ENCODE peak calls at places on chromosomes 11 and 22, in seven cellular contexts. One of them, this sample, is unnamed.

GRCh38 chr11:61171907-61172306 is 10.7 kb upstream of the VPS37C start:
- DNase-seq in ovary: no peak
- DNase-seq in adrenal gland: no peak
- DNase-seq in transverse colon: no peak
- DNase-seq in left ventricle myocardium inferior: no peak
- DNase-seq in body of pancreas: no peak
- DNase-seq in tibial artery: no peak
- DNase-seq in this sample: no peak

GRCh38 chr22:34414467-34415440 is 494.5 kb upstream of the LARGE1 start:
- DNase-seq in ovary: no peak
- DNase-seq in body of pancreas: peak; percentile 47
- DNase-seq in transverse colon: peak; percentile 43
- DNase-seq in adrenal gland: peak; percentile 31
- DNase-seq in tibial artery: no peak
- DNase-seq in left ventricle myocardium inferior: no peak
- DNase-seq in this sample: peak; percentile 62

GRCh38 chr11:130785376-130786110 is 130.7 kb downstream of the SNX19 start:
- DNase-seq in adrenal gland: no peak
- DNase-seq in left ventricle myocardium inferior: no peak
- DNase-seq in transverse colon: no peak
- DNase-seq in body of pancreas: no peak
- DNase-seq in ovary: no peak
- DNase-seq in tibial artery: no peak
- DNase-seq in this sample: no peak

GRCh38 chr11:67006029-67006884 is 16.7 kb upstream of the SYT12 start:
- DNase-seq in transverse colon: no peak
- DNase-seq in ovary: no peak
- DNase-seq in body of pancreas: no peak
- DNase-seq in adrenal gland: no peak
- DNase-seq in left ventricle myocardium inferior: no peak
- DNase-seq in tibial artery: peak; percentile 35
- DNase-seq in this sample: no peak

GRCh38 chr11:102666331-102666957 is 39.1 kb downstream of the MMP27 start:
- DNase-seq in body of pancreas: peak; percentile 24
- DNase-seq in left ventricle myocardium inferior: no peak
- DNase-seq in ovary: no peak
- DNase-seq in adrenal gland: peak; percentile 40
- DNase-seq in tibial artery: no peak
- DNase-seq in transverse colon: peak; percentile 18
- DNase-seq in this sample: peak; percentile 31

GRCh38 chr11:11284481-11284880 is 68.6 kb downstream of the CSNK2A3 start:
- DNase-seq in ovary: no peak
- DNase-seq in transverse colon: no peak
- DNase-seq in tibial artery: no peak
- DNase-seq in adrenal gland: no peak
- DNase-seq in left ventricle myocardium inferior: no peak
- DNase-seq in body of pancreas: no peak
- DNase-seq in this sample: no peak

GRCh38 chr11:82732734-82733443 is 775 bp downstream of the FAM181B start:
- DNase-seq in transverse colon: peak; percentile 13
- DNase-seq in tibial artery: no peak
- DNase-seq in adrenal gland: no peak
- DNase-seq in body of pancreas: peak; percentile 36
- DNase-seq in ovary: peak; percentile 26
- DNase-seq in left ventricle myocardium inferior: no peak
- DNase-seq in this sample: no peak

GRCh38 chr11:94147433-94147845 is 18.8 kb downstream of the PANX1 start:
- DNase-seq in transverse colon: no peak
- DNase-seq in left ventricle myocardium inferior: no peak
- DNase-seq in ovary: no peak
- DNase-seq in adrenal gland: no peak
- DNase-seq in tibial artery: no peak
- DNase-seq in body of pancreas: no peak
- DNase-seq in this sample: no peak

GRCh38 chr11:9982796-9983579 is 311.0 kb downstream of the SBF2 start:
- DNase-seq in ovary: no peak
- DNase-seq in adrenal gland: no peak
- DNase-seq in body of pancreas: no peak
- DNase-seq in tibial artery: no peak
- DNase-seq in transverse colon: peak; percentile 38
- DNase-seq in left ventricle myocardium inferior: no peak
- DNase-seq in this sample: peak; percentile 62

GRCh38 chr22:50341977-50342650 is 1.0 kb upstream of the PPP6R2 start:
- DNase-seq in adrenal gland: peak; percentile 94
- DNase-seq in ovary: peak; percentile 93
- DNase-seq in body of pancreas: peak; percentile 92
- DNase-seq in left ventricle myocardium inferior: peak; percentile 87
- DNase-seq in tibial artery: peak; percentile 91
- DNase-seq in transverse colon: peak; percentile 92
- DNase-seq in this sample: peak; percentile 94

GRCh38 chr11:72578991-72579815 is 95.0 kb downstream of the PDE2A start:
- DNase-seq in transverse colon: peak; percentile 5
- DNase-seq in ovary: no peak
- DNase-seq in adrenal gland: no peak
- DNase-seq in left ventricle myocardium inferior: no peak
- DNase-seq in tibial artery: no peak
- DNase-seq in body of pancreas: no peak
- DNase-seq in this sample: no peak

GRCh38 chr11:72821221-72821919 is 7.2 kb downstream of the ATG16L2 start:
- DNase-seq in ovary: peak; percentile 55
- DNase-seq in body of pancreas: peak; percentile 34
- DNase-seq in transverse colon: peak; percentile 52
- DNase-seq in adrenal gland: no peak
- DNase-seq in left ventricle myocardium inferior: no peak
- DNase-seq in tibial artery: no peak
- DNase-seq in this sample: peak; percentile 53

GRCh38 chr11:75313457-75314272 is 37.8 kb downstream of the ARRB1 start:
- DNase-seq in tibial artery: peak; percentile 76
- DNase-seq in adrenal gland: peak; percentile 29
- DNase-seq in ovary: peak; percentile 80
- DNase-seq in body of pancreas: peak; percentile 67
- DNase-seq in left ventricle myocardium inferior: peak; percentile 76
- DNase-seq in transverse colon: no peak
- DNase-seq in this sample: peak; percentile 62

GRCh38 chr11:123174196-123175183 is 20.6 kb downstream of the CLMP start:
- DNase-seq in transverse colon: peak; percentile 60
- DNase-seq in ovary: peak; percentile 55
- DNase-seq in adrenal gland: peak; percentile 70
- DNase-seq in left ventricle myocardium inferior: no peak
- DNase-seq in tibial artery: peak; percentile 80
- DNase-seq in body of pancreas: peak; percentile 38
- DNase-seq in this sample: peak; percentile 32

GRCh38 chr11:1768141-1768469 is 4.4 kb upstream of the CTSD start:
- DNase-seq in ovary: no peak
- DNase-seq in left ventricle myocardium inferior: no peak
- DNase-seq in adrenal gland: no peak
- DNase-seq in transverse colon: no peak
- DNase-seq in tibial artery: peak; percentile 14
- DNase-seq in body of pancreas: no peak
- DNase-seq in this sample: no peak

GRCh38 chr11:12539570-12539969 is 134.7 kb upstream of the TEAD1 start:
- DNase-seq in ovary: no peak
- DNase-seq in transverse colon: no peak
- DNase-seq in body of pancreas: no peak
- DNase-seq in left ventricle myocardium inferior: no peak
- DNase-seq in adrenal gland: no peak
- DNase-seq in tibial artery: no peak
- DNase-seq in this sample: no peak

GRCh38 chr22:44133161-44133560 is 47.6 kb upstream of the PARVG start:
- DNase-seq in tibial artery: no peak
- DNase-seq in transverse colon: no peak
- DNase-seq in ovary: no peak
- DNase-seq in left ventricle myocardium inferior: no peak
- DNase-seq in adrenal gland: no peak
- DNase-seq in body of pancreas: no peak
- DNase-seq in this sample: no peak

GRCh38 chr11:34565417-34566208 is 52.0 kb upstream of the ELF5 start:
- DNase-seq in body of pancreas: no peak
- DNase-seq in adrenal gland: no peak
- DNase-seq in tibial artery: no peak
- DNase-seq in transverse colon: no peak
- DNase-seq in left ventricle myocardium inferior: no peak
- DNase-seq in ovary: no peak
- DNase-seq in this sample: peak; percentile 39
- TF ChIP-seq CTCF in body of pancreas: peak; percentile 26
- TF ChIP-seq CTCF in adrenal gland: no peak
- TF ChIP-seq CTCF in tibial artery: no peak
- TF ChIP-seq CTCF in transverse colon: peak; percentile 21
- TF ChIP-seq CTCF in left ventricle myocardium inferior: no peak
- TF ChIP-seq CTCF in ovary: no peak
- TF ChIP-seq CTCF in this sample: peak; percentile 48

GRCh38 chr22:22377335-22377734 is 131.2 kb downstream of the ZNF280B start:
- DNase-seq in ovary: no peak
- DNase-seq in transverse colon: no peak
- DNase-seq in tibial artery: no peak
- DNase-seq in left ventricle myocardium inferior: no peak
- DNase-seq in body of pancreas: no peak
- DNase-seq in adrenal gland: no peak
- DNase-seq in this sample: no peak

GRCh38 chr22:22384267-22384666 is 124.3 kb downstream of the ZNF280B start:
- DNase-seq in adrenal gland: no peak
- DNase-seq in tibial artery: no peak
- DNase-seq in transverse colon: no peak
- DNase-seq in ovary: no peak
- DNase-seq in left ventricle myocardium inferior: no peak
- DNase-seq in body of pancreas: no peak
- DNase-seq in this sample: no peak

GRCh38 chr22:22376352-22376706 is 131.7 kb downstream of the VPREB1 start:
- DNase-seq in adrenal gland: no peak
- DNase-seq in transverse colon: no peak
- DNase-seq in tibial artery: no peak
- DNase-seq in ovary: no peak
- DNase-seq in body of pancreas: no peak
- DNase-seq in left ventricle myocardium inferior: no peak
- DNase-seq in this sample: no peak

GRCh38 chr22:22378446-22379415 is 129.8 kb downstream of the ZNF280B start:
- DNase-seq in adrenal gland: no peak
- DNase-seq in tibial artery: no peak
- DNase-seq in ovary: no peak
- DNase-seq in transverse colon: no peak
- DNase-seq in left ventricle myocardium inferior: no peak
- DNase-seq in body of pancreas: no peak
- DNase-seq in this sample: no peak

GRCh38 chr22:22380098-22381030 is 128.2 kb downstream of the ZNF280B start:
- DNase-seq in adrenal gland: no peak
- DNase-seq in tibial artery: no peak
- DNase-seq in body of pancreas: no peak
- DNase-seq in ovary: no peak
- DNase-seq in left ventricle myocardium inferior: no peak
- DNase-seq in transverse colon: peak; percentile 61
- DNase-seq in this sample: no peak
- H3K4me1 ChIP-seq in adrenal gland: no peaks in the 10 kb centered on the region
- H3K4me1 ChIP-seq in tibial artery: no peaks in the 10 kb centered on the region
- H3K4me1 ChIP-seq in body of pancreas: no peaks in the 10 kb centered on the region
- H3K4me1 ChIP-seq in ovary: no peaks in the 10 kb centered on the region
- H3K4me1 ChIP-seq in left ventricle myocardium inferior: no peaks in the 10 kb centered on the region
- H3K4me1 ChIP-seq in transverse colon: no peaks in the 10 kb centered on the region
- H3K4me1 ChIP-seq in this sample: no peaks in the 10 kb centered on the region

GRCh38 chr22:48551716-48552268 is 1275.9 kb downstream of the BRD1 start:
- DNase-seq in tibial artery: no peak
- DNase-seq in transverse colon: no peak
- DNase-seq in adrenal gland: no peak
- DNase-seq in left ventricle myocardium inferior: no peak
- DNase-seq in ovary: no peak
- DNase-seq in body of pancreas: no peak
- DNase-seq in this sample: no peak
- H3K9me3 ChIP-seq in tibial artery: no peaks in the 10 kb centered on the region
- H3K9me3 ChIP-seq in transverse colon: no peaks in the 10 kb centered on the region
- H3K9me3 ChIP-seq in adrenal gland: no peaks in the 10 kb centered on the region
- H3K9me3 ChIP-seq in left ventricle myocardium inferior: no peaks in the 10 kb centered on the region
- H3K9me3 ChIP-seq in ovary: no peaks in the 10 kb centered on the region
- H3K9me3 ChIP-seq in body of pancreas: no peaks in the 10 kb centered on the region
- H3K9me3 ChIP-seq in this sample: no peaks in the 10 kb centered on the region

GRCh38 chr11:44324787-44325525 is 15.0 kb upstream of the ALX4 start:
- DNase-seq in ovary: no peak
- DNase-seq in transverse colon: no peak
- DNase-seq in tibial artery: no peak
- DNase-seq in left ventricle myocardium inferior: no peak
- DNase-seq in body of pancreas: no peak
- DNase-seq in adrenal gland: no peak
- DNase-seq in this sample: no peak

GRCh38 chr11:44325698-44326097 is 15.8 kb upstream of the ALX4 start:
- DNase-seq in adrenal gland: no peak
- DNase-seq in tibial artery: no peak
- DNase-seq in body of pancreas: no peak
- DNase-seq in ovary: no peak
- DNase-seq in left ventricle myocardium inferior: no peak
- DNase-seq in transverse colon: no peak
- DNase-seq in this sample: no peak

GRCh38 chr11:44329472-44330230 is 19.7 kb upstream of the ALX4 start:
- DNase-seq in left ventricle myocardium inferior: no peak
- DNase-seq in adrenal gland: no peak
- DNase-seq in body of pancreas: no peak
- DNase-seq in ovary: no peak
- DNase-seq in tibial artery: no peak
- DNase-seq in transverse colon: no peak
- DNase-seq in this sample: no peak

GRCh38 chr11:44326615-44327475 is 16.9 kb upstream of the ALX4 start:
- DNase-seq in adrenal gland: no peak
- DNase-seq in transverse colon: no peak
- DNase-seq in ovary: no peak
- DNase-seq in body of pancreas: no peak
- DNase-seq in left ventricle myocardium inferior: no peak
- DNase-seq in tibial artery: no peak
- DNase-seq in this sample: no peak

GRCh38 chr11:44327730-44328691 is 18.1 kb upstream of the ALX4 start:
- DNase-seq in adrenal gland: no peak
- DNase-seq in body of pancreas: no peak
- DNase-seq in left ventricle myocardium inferior: no peak
- DNase-seq in tibial artery: no peak
- DNase-seq in ovary: no peak
- DNase-seq in transverse colon: no peak
- DNase-seq in this sample: no peak
- TF ChIP-seq CTCF in adrenal gland: no peak
- TF ChIP-seq CTCF in body of pancreas: no peak
- TF ChIP-seq CTCF in left ventricle myocardium inferior: no peak
- TF ChIP-seq CTCF in tibial artery: no peak
- TF ChIP-seq CTCF in ovary: no peak
- TF ChIP-seq CTCF in transverse colon: no peak
- TF ChIP-seq CTCF in this sample: no peak

DNA sequence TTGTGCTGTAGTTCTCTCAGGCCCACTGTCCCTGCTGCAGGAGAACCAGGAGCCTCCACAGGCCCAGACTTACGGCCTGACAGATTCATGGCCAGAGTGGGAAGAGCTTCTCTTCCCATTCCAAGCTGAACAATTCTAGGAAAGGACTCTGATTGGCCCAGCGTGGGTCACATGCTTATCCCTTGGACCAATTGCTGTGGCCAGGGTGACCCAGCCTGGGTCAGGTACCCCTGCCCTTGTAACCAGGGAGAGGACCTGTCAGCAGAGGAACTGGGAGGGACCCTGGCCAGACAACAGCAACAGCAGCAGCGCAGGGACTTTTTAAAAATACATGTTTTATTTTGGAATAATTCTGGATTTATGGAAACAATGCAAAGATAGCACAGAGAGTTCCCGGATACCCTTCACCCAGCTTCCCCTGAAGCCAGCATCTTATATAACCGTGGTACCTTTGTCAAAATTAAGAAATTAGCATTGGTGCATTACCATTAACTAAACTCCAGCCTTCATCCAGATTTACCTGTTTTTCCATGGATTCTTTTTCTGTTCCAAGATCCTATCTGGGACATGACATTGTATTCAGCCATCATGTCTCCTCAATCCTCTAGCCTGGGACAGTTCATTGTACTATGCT is 8.8 kb upstream of the ELFN2 start:
- DNase-seq in left ventricle myocardium inferior: no peak
- DNase-seq in body of pancreas: no peak
- DNase-seq in ovary: no peak
- DNase-seq in transverse colon: no peak
- DNase-seq in adrenal gland: no peak
- DNase-seq in tibial artery: no peak
- DNase-seq in this sample: no peak
- H3K4me1 ChIP-seq in left ventricle myocardium inferior: no peaks in the 10 kb centered on the region
- H3K4me1 ChIP-seq in body of pancreas: no peaks in the 10 kb centered on the region
- H3K4me1 ChIP-seq in ovary: no peaks in the 10 kb centered on the region
- H3K4me1 ChIP-seq in transverse colon: no peaks in the 10 kb centered on the region
- H3K4me1 ChIP-seq in adrenal gland: no peaks in the 10 kb centered on the region
- H3K4me1 ChIP-seq in tibial artery: no peaks in the 10 kb centered on the region
- H3K4me1 ChIP-seq in this sample: no peaks in the 10 kb centered on the region